ENCODE peak calls at places on chromosomes 3 and 15, in ten cellular contexts. K is activated T-cell treated with anti-CD3 and anti-CD28 coated beads, Interleukin-2, amount 50 U/mL, for 1 hour; A is HTR-8/SVneo; E is left ventricle myocardium superior; V is pancreas; W is activated CD4-positive, alpha-beta T cell treated with anti-CD3 and anti-CD28 coated beads for 48 hours; T is HCEC 1CT; N is NCI-H446 treated with DMSO at 0.1 percent for 48 hours; H is GM04503; I is bronchial epithelial cell. G is an unnamed sample.
A peak's percentile ranks its signal among the peaks of the same experiment; 100 is the strongest.

GRCh38 chr3:131192701-131193100 is 166.0 kb downstream of the NEK11 start:
- DNase-seq in K (no peak), A (no peak), E (no peak), V (no peak), W (no peak), T (no peak), N (no peak), H (no peak), I (no peak), G (no peak)

GRCh38 chr3:128382221-128382807 is 84.4 kb downstream of the DNAJB8 start:
- DNase-seq in K (no peak), A (no peak), E (peak; percentile 74), V (peak; percentile 79), W (no peak), T (no peak), N (peak; percentile 32), H (no peak), I (no peak), G (no peak)

GRCh38 chr15:81914734-81915234 is 131.0 kb downstream of the MEX3B start:
- DNase-seq in K (no peak), A (no peak), E (peak; percentile 74), V (no peak), W (no peak), T (no peak), N (peak; percentile 94), H (no peak), I (no peak), G (no peak)

GRCh38 chr3:88195951-88196434 is 46.2 kb downstream of the C3orf38 start:
- DNase-seq in K (no peak), A (no peak), E (no peak), V (no peak), W (peak; percentile 64), T (no peak), N (no peak), H (no peak), I (peak; percentile 33), G (no peak)

GRCh38 chr15:56778761-56779160 is 45.5 kb upstream of the ZNF280D start:
- DNase-seq in K (no peak), A (no peak), E (no peak), V (no peak), W (no peak), T (no peak), N (no peak), H (no peak), I (no peak), G (no peak)

GRCh38 chr3:109023656-109024254 is 70.1 kb upstream of the GUCA1C start:
- DNase-seq in K (no peak), A (peak; percentile 27), E (no peak), V (peak; percentile 12), W (peak; percentile 40), T (peak; percentile 31), N (peak; percentile 7), H (no peak), I (peak; percentile 42), G (no peak)

GRCh38 chr15:42503822-42504221 is 8.4 kb downstream of the SNAP23 start:
- DNase-seq in K (no peak), A (no peak), E (no peak), V (no peak), W (no peak), T (no peak), N (no peak), H (no peak), I (no peak), G (no peak)

GRCh38 chr3:197820550-197821335 is 29.7 kb downstream of the LRCH3 start:
- DNase-seq in K (no peak), A (no peak), E (no peak), V (no peak), W (no peak), T (no peak), N (no peak), H (no peak), I (no peak), G (no peak)

GRCh38 chr3:157532529-157533297 is 29.5 kb upstream of the VEPH1 start:
- DNase-seq in K (no peak), A (peak; percentile 66), E (no peak), V (peak; percentile 21), W (no peak), T (peak; percentile 90), N (peak; percentile 63), H (peak; percentile 74), I (peak; percentile 74), G (no peak)

GRCh38 chr3:18114894-18115293 is 310.2 kb downstream of the SATB1 start:
- DNase-seq in K (no peak), A (no peak), E (no peak), V (no peak), W (no peak), T (no peak), N (no peak), H (no peak), I (peak; percentile 91), G (no peak)

GRCh38 chr15:99993681-99994131 is 260.5 kb upstream of the LYSMD4 start:
- DNase-seq in K (no peak), A (no peak), E (no peak), V (no peak), W (no peak), T (no peak), N (no peak), H (no peak), I (no peak), G (peak; percentile 53)

GRCh38 chr3:29475854-29476253 is 195.0 kb downstream of the RBMS3 start:
- DNase-seq in K (no peak), A (no peak), E (no peak), V (no peak), W (no peak), T (no peak), N (no peak), H (no peak), I (no peak), G (no peak)

GRCh38 chr3:153961498-153961897 is 159.7 kb upstream of the ARHGEF26 start:
- DNase-seq in K (no peak), A (no peak), E (no peak), V (no peak), W (no peak), T (no peak), N (no peak), H (no peak), I (no peak), G (no peak)

GRCh38 chr15:80462111-80462510 is 57.9 kb downstream of the ARNT2 start:
- DNase-seq in K (no peak), A (no peak), E (no peak), V (no peak), W (no peak), T (no peak), N (no peak), H (no peak), I (no peak), G (no peak)

GRCh38 chr3:55313701-55314100 is 173.4 kb downstream of the WNT5A start:
- DNase-seq in K (no peak), A (no peak), E (no peak), V (no peak), W (no peak), T (no peak), N (no peak), H (no peak), I (peak; percentile 15), G (no peak)

GRCh38 chr3:39935261-39935660 is 125.9 kb downstream of the MYRIP start:
- DNase-seq in K (no peak), A (no peak), E (no peak), V (no peak), W (no peak), T (no peak), N (no peak), H (no peak), I (no peak), G (no peak)

GRCh38 chr3:134366928-134367352 is 7.3 kb downstream of the AMOTL2 start:
- DNase-seq in K (no peak), A (no peak), E (peak; percentile 77), V (peak; percentile 35), W (no peak), T (no peak), N (no peak), H (no peak), I (no peak), G (no peak)

GRCh38 chr3:188531210-188531609 is 377.3 kb downstream of the LPP start:
- DNase-seq in K (no peak), A (no peak), E (no peak), V (no peak), W (no peak), T (peak; percentile 74), N (no peak), H (no peak), I (peak; percentile 79), G (no peak)

GRCh38 chr3:105791134-105791533 is 77.7 kb downstream of the CBLB start:
- DNase-seq in K (no peak), A (no peak), E (no peak), V (no peak), W (no peak), T (peak; percentile 74), N (no peak), H (peak; percentile 42), I (no peak), G (no peak)

GRCh38 chr3:156421534-156421933 is 133.4 kb downstream of the SSR3 start:
- DNase-seq in K (no peak), A (no peak), E (no peak), V (no peak), W (no peak), T (no peak), N (no peak), H (no peak), I (no peak), G (no peak)

GRCh38 chr15:77637851-77638402 is 5.2 kb upstream of the LINGO1 start:
- DNase-seq in K (no peak), A (no peak), E (no peak), V (no peak), W (no peak), T (no peak), N (no peak), H (no peak), I (no peak), G (no peak)

GRCh38 chr3:187318819-187319616 is 27.5 kb upstream of the MASP1 start:
- DNase-seq in K (peak; percentile 25), A (peak; percentile 62), E (no peak), V (peak; percentile 17), W (peak; percentile 51), T (peak; percentile 81), N (peak; percentile 18), H (peak; percentile 50), I (peak; percentile 48), G (no peak)

GRCh38 chr3:67349551-67350174 is 304.7 kb downstream of the SUCLG2 start:
- DNase-seq in K (no peak), A (no peak), E (no peak), V (no peak), W (peak; percentile 64), T (peak; percentile 72), N (no peak), H (no peak), I (peak; percentile 74), G (no peak)

GRCh38 chr3:125048282-125048681 is 7.5 kb downstream of the HEG1 start:
- DNase-seq in K (no peak), A (no peak), E (no peak), V (no peak), W (no peak), T (no peak), N (peak; percentile 75), H (no peak), I (peak; percentile 81), G (no peak)

GRCh38 chr3:71305246-71306206 is 278.0 kb downstream of the FOXP1 start:
- DNase-seq in K (peak; percentile 45), A (peak; percentile 12), E (peak; percentile 44), V (no peak), W (peak; percentile 39), T (no peak), N (no peak), H (no peak), I (peak; percentile 34), G (no peak)

GRCh38 chr3:105349988-105350387 is 16.7 kb upstream of the ALCAM start:
- DNase-seq in K (no peak), A (no peak), E (no peak), V (no peak), W (no peak), T (peak; percentile 53), N (no peak), H (no peak), I (peak; percentile 54), G (no peak)

GRCh38 chr3:126130081-126130855 is 46.3 kb upstream of the SLC41A3 start:
- DNase-seq in K (peak; percentile 13), A (no peak), E (peak; percentile 20), V (no peak), W (no peak), T (no peak), N (no peak), H (no peak), I (no peak), G (peak; percentile 60)

GRCh38 chr3:126959921-126960603 is 22.9 kb upstream of the PLXNA1 start:
- DNase-seq in K (no peak), A (no peak), E (no peak), V (no peak), W (no peak), T (peak; percentile 16), N (no peak), H (peak; percentile 43), I (peak; percentile 77), G (peak; percentile 45)